ENCODE peak calls at places on chromosome 21, in eight cellular contexts. Y is fibroblast of lung, F is AG04449, R is neural progenitor cell, L is Peyer's patch, X is IMR-90, P is tibial nerve, D is MM.1S. Z is an unnamed sample.

GRCh38 chr21:39515684-39516083 is 63.9 kb downstream of the SH3BGR start:
- DNase-seq in D (no peak), Y (no peak), F (no peak), P (no peak), R (no peak), X (no peak), L (no peak), Z (no peak)

GRCh38 chr21:28771790-28772501 is 220.7 kb downstream of the LTN1 start:
- DNase-seq in P (no peak), D (no peak), R (no peak), X (peak; percentile 91), L (no peak), Y (peak; percentile 96), F (peak; percentile 90), Z (no peak)

GRCh38 chr21:39845581-39846130 is 21.6 kb upstream of the PCP4 start:
- DNase-seq in D (no peak), R (peak; percentile 42), X (no peak), F (no peak), L (no peak), Y (no peak), P (no peak), Z (no peak)

GRCh38 chr21:40054403-40054802 is 187.2 kb downstream of the PCP4 start:
- DNase-seq in L (no peak), P (no peak), Y (no peak), D (peak; percentile 63), F (no peak), X (no peak), R (no peak), Z (no peak)

GRCh38 chr21:14356771-14357170 is 26.2 kb downstream of the HSPA13 start:
- DNase-seq in D (no peak), R (no peak), X (no peak), P (no peak), L (no peak), Y (no peak), F (no peak), Z (no peak)

GRCh38 chr21:25396135-25396711 is 211.1 kb downstream of the MRPL39 start:
- DNase-seq in L (no peak), Y (no peak), P (no peak), R (no peak), D (no peak), X (no peak), F (no peak), Z (peak; percentile 60)

GRCh38 chr21:29238967-29239289 is 59.8 kb upstream of the BACH1 start:
- DNase-seq in X (peak; percentile 76), R (no peak), L (no peak), Y (peak; percentile 66), D (no peak), P (no peak), F (peak; percentile 53), Z (no peak)

GRCh38 chr21:28431527-28432200 is 561.0 kb downstream of the LTN1 start:
- DNase-seq in L (no peak), F (no peak), Y (no peak), P (no peak), R (no peak), X (peak; percentile 55), D (no peak), Z (no peak)

GRCh38 chr21:15929536-15929935 is 199.8 kb downstream of the USP25 start:
- DNase-seq in F (no peak), L (no peak), R (no peak), X (no peak), D (no peak), P (no peak), Y (no peak), Z (no peak)

GRCh38 chr21:28253378-28253777 is 739.3 kb downstream of the LTN1 start:
- DNase-seq in P (no peak), X (peak; percentile 62), L (no peak), Y (peak; percentile 39), F (no peak), D (no peak), R (no peak), Z (no peak)

GRCh38 chr21:45747802-45748445 is 104.4 kb downstream of the PCBP3 start:
- DNase-seq in Y (peak; percentile 51), D (no peak), P (no peak), X (peak; percentile 51), R (no peak), L (no peak), F (no peak), Z (no peak)
- TF ChIP-seq CTCF in Y (peak; percentile 20), D (no peak), P (no peak), X (no peak), R (no peak), L (no peak), F (no peak), Z (no peak)

DNA sequence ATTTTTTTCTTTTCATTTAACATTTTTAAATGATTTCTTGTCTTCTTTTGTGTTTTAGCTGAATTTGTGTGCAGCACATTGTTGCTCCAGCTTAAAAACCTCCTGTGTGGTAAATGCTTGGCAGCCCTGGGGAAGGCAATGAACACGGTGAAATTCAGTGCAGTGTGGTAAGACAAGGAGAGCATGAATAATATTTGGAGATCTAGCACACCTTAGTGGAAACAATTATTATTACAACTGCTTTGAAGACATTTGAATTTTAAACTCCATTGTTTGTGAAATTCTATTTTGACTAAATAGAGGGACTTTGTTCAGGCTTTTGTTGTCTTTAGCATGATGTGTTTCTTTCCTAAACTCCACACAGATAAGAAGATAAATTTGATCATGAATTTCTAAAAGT is 242.6 kb upstream of the CXADR start:
- DNase-seq in P (peak; percentile 24), F (no peak), L (no peak), D (peak; percentile 52), Y (peak; percentile 71), X (peak; percentile 31), R (peak; percentile 38), Z (no peak)
- TF ChIP-seq CTCF in P (peak; percentile 47), F (no peak), L (no peak), D (peak; percentile 48), Y (peak; percentile 40), X (peak; percentile 49), R (peak; percentile 48), Z (no peak)

DNA sequence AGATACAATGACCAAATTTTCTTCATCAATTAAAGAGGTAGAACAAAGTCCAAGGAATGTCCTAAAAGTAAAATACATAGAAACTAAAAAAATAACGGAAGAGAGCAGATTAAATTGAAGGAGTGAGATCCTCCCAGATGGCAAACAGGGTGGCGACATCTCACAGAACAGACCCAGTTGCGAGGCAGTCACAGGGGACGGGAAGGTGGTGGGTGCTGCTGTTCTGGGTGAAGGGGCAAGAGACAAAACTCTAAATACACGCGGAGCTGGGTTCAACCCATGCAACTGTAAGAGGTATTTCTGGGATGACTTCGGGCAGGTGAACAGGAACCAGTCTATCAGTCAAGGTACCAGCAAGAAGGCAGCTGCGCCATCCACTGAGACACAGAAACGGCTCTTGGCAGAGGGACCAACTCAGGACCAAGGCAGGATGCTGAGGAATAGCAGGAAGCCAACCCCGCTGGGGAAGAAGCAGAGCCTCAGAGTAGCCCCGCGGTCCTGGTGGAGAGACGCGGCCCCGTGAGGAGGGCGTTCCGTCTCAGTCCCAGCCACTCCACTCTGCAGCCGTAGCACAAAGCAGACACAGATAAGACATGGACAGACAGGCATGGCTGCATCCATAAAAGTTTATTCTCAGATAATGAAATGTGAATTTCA is 32.2 kb downstream of the WDR4 start:
- DNase-seq in X (no peak), L (no peak), P (no peak), F (no peak), Y (no peak), D (no peak), R (no peak), Z (no peak)
- TF ChIP-seq CTCF in X (no peak), L (no peak), P (no peak), F (no peak), Y (no peak), D (no peak), R (no peak), Z (no peak)

GRCh38 chr21:41411449-41412089 is 14.5 kb upstream of the MX1 start:
- DNase-seq in X (no peak), F (no peak), D (no peak), Y (no peak), R (no peak), L (no peak), P (no peak), Z (no peak)
- TF ChIP-seq CTCF in X (no peak), F (no peak), D (peak; percentile 19), Y (no peak), R (peak; percentile 3), L (no peak), P (no peak), Z (no peak)

GRCh38 chr21:41611966-41612606 is 104.1 kb upstream of the TMPRSS2 start:
- DNase-seq in Y (no peak), X (peak; percentile 15), L (no peak), D (peak; percentile 81), P (no peak), F (no peak), R (peak; percentile 64), Z (no peak)
- TF ChIP-seq CTCF in Y (no peak), X (no peak), L (no peak), D (peak; percentile 40), P (no peak), F (peak; percentile 7), R (no peak), Z (no peak)

GRCh38 chr21:31479222-31479621 is 135.2 kb upstream of the TIAM1 start:
- DNase-seq in D (no peak), P (no peak), X (no peak), F (no peak), L (no peak), R (no peak), Y (no peak), Z (no peak)

GRCh38 chr21:31479714-31480113 is 135.7 kb upstream of the TIAM1 start:
- DNase-seq in Y (no peak), R (peak; percentile 35), L (no peak), F (no peak), D (no peak), X (no peak), P (no peak), Z (no peak)

GRCh38 chr21:31475223-31475622 is 131.2 kb upstream of the TIAM1 start:
- DNase-seq in F (no peak), D (no peak), R (no peak), X (no peak), L (no peak), P (no peak), Y (no peak), Z (no peak)

GRCh38 chr21:31473685-31474345 is 129.8 kb upstream of the TIAM1 start:
- DNase-seq in Y (no peak), P (no peak), R (no peak), X (no peak), L (no peak), F (no peak), D (no peak), Z (no peak)

DNA sequence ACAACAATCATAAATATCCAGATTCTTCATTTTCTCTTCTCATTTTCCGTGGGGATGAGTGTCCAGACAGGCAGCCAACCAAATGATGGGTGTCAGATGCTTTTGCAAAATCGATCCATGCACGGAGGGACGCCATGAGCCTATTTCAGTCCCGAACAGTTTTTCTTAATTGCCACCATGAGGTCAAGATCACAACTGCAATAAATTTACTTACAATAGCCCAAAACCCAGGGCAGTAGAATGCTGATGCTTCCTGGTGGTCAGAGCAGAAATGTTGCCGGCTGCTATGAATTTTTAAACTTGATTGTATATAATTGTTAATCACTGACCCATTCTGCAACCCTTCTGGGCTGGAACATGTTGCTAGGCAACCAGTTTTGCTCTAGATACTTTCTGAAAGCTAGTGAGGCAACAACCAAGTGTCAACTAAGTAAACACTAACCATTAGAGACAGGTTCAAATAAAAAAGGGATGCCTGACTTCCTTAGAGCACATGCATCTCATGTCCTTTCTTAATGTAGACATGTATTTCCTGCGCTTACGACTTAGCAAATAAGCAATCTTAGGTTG is 132.6 kb upstream of the TIAM1 start:
- DNase-seq in X (no peak), Y (no peak), R (no peak), L (no peak), P (no peak), F (no peak), D (no peak), Z (no peak)
- TF ChIP-seq CTCF in X (no peak), Y (peak; percentile 5), R (no peak), L (no peak), P (no peak), F (no peak), D (no peak), Z (no peak)

Z was measured in GM10248.